ENCODE peak calls at places on chromosomes 1 and 21, in nine cellular contexts. H is OCI-LY7, S is fibroblast of pulmonary artery, L is RWPE1, I is AG04450, Y is progenitor cell of endocrine pancreas, M is left ventricle myocardium inferior, V is HCT116, N is body of pancreas. A is an unnamed sample.

GRCh38 chr1:194419721-194420120 is 1233.3 kb upstream of the B3GALT2 start:
- DNase-seq in H (peak; percentile 8), S (no peak), L (no peak), I (no peak), Y (no peak), M (no peak), V (no peak), N (no peak), A (no peak)

GRCh38 chr1:116488052-116488451 is 82.8 kb downstream of the CD58 start:
- DNase-seq in H (no peak), S (no peak), L (no peak), I (no peak), Y (no peak), M (no peak), V (no peak), N (no peak), A (no peak)

GRCh38 chr1:234978397-234979291 is 150.0 kb downstream of the TOMM20 start:
- DNase-seq in H (peak; percentile 94), S (peak; percentile 80), L (no peak), I (no peak), Y (no peak), M (peak; percentile 53), V (peak; percentile 63), N (peak; percentile 60), A (peak; percentile 96)

GRCh38 chr1:193185861-193186714 is at the start of gene B3GALT2:
- DNase-seq in H (no peak), S (peak; percentile 64), L (peak; percentile 8), I (no peak), Y (no peak), M (no peak), V (no peak), N (peak; percentile 48), A (peak; percentile 61)

GRCh38 chr21:25934771-25935224 is 200.0 kb downstream of the GABPA start:
- DNase-seq in H (no peak), S (peak; percentile 97), L (peak; percentile 68), I (peak; percentile 86), Y (no peak), M (peak; percentile 60), V (no peak), N (peak; percentile 86), A (peak; percentile 98)

GRCh38 chr1:2126331-2127180 is 68.0 kb downstream of the FAAP20 start:
- DNase-seq in H (no peak), S (no peak), L (no peak), I (no peak), Y (no peak), M (peak; percentile 13), V (no peak), N (no peak), A (no peak)

GRCh38 chr1:179798864-179799516 is 55.9 kb downstream of the FAM163A start:
- DNase-seq in H (no peak), S (no peak), L (no peak), I (no peak), Y (no peak), M (no peak), V (no peak), N (no peak), A (no peak)

GRCh38 chr21:19076031-19076430 is 672.4 kb upstream of the TMPRSS15 start:
- DNase-seq in H (no peak), S (no peak), L (no peak), I (no peak), Y (no peak), M (no peak), V (no peak), N (no peak), A (no peak)

GRCh38 chr1:170075186-170075585 is 691 bp upstream of the KIFAP3 start:
- DNase-seq in H (peak; percentile 17), S (no peak), L (no peak), I (no peak), Y (no peak), M (no peak), V (no peak), N (peak; percentile 3), A (no peak)

GRCh38 chr1:217660353-217661062 is 29.4 kb downstream of the SPATA17 start:
- DNase-seq in H (peak; percentile 10), S (peak; percentile 66), L (peak; percentile 92), I (peak; percentile 70), Y (no peak), M (no peak), V (peak; percentile 62), N (no peak), A (peak; percentile 95)

GRCh38 chr21:42317341-42317741 is 2.1 kb upstream of the TFF3 start:
- DNase-seq in H (no peak), S (no peak), L (no peak), I (no peak), Y (no peak), M (no peak), V (no peak), N (no peak), A (no peak)

GRCh38 chr21:45612096-45613019 is 31.2 kb upstream of the PCBP3 start:
- DNase-seq in H (no peak), S (peak; percentile 82), L (peak; percentile 22), I (peak; percentile 67), Y (no peak), M (no peak), V (no peak), N (no peak), A (peak; percentile 89)

GRCh38 chr21:14071902-14072734 is 138.6 kb downstream of the LIPI start:
- DNase-seq in H (no peak), S (no peak), L (no peak), I (no peak), Y (no peak), M (no peak), V (no peak), N (no peak), A (no peak)

GRCh38 chr1:171160611-171161354 is 24.3 kb upstream of the FMO2 start:
- DNase-seq in H (no peak), S (peak; percentile 32), L (no peak), I (no peak), Y (no peak), M (no peak), V (no peak), N (peak; percentile 20), A (no peak)

GRCh38 chr21:15592271-15592860 is 137.4 kb upstream of the USP25 start:
- DNase-seq in H (peak; percentile 51), S (peak; percentile 79), L (peak; percentile 20), I (peak; percentile 21), Y (no peak), M (no peak), V (peak; percentile 21), N (peak; percentile 18), A (peak; percentile 64)

GRCh38 chr1:29195875-29196274 is 14.2 kb upstream of the SRSF4 start:
- DNase-seq in H (no peak), S (no peak), L (no peak), I (no peak), Y (no peak), M (peak; percentile 22), V (no peak), N (no peak), A (no peak)

GRCh38 chr1:3364983-3365382 is 89.5 kb upstream of the ARHGEF16 start:
- DNase-seq in H (no peak), S (no peak), L (no peak), I (no peak), Y (no peak), M (no peak), V (no peak), N (no peak), A (no peak)

GRCh38 chr1:186476306-186477040 is 15.6 kb upstream of the PDC start:
- DNase-seq in H (no peak), S (peak; percentile 87), L (no peak), I (peak; percentile 15), Y (no peak), M (no peak), V (no peak), N (no peak), A (peak; percentile 40)

GRCh38 chr1:159851386-159851785 is 11.1 kb downstream of the VSIG8 start:
- DNase-seq in H (peak; percentile 4), S (no peak), L (no peak), I (no peak), Y (no peak), M (no peak), V (no peak), N (no peak), A (no peak)
- TF ChIP-seq CTCF in H (peak; percentile 57), S (peak; percentile 6), L (no peak), I (no peak), Y (no peak), M (no peak), V (no peak), N (no peak), A (peak; percentile 26)

GRCh38 chr1:21490774-21491482 is 18.3 kb upstream of the ALPL start:
- DNase-seq in H (peak; percentile 29), S (peak; percentile 70), L (no peak), I (no peak), Y (no peak), M (no peak), V (no peak), N (peak; percentile 27), A (peak; percentile 84)
- TF ChIP-seq CTCF in H (peak; percentile 57), S (peak; percentile 62), L (peak; percentile 34), I (peak; percentile 64), Y (peak; percentile 42), M (peak; percentile 40), V (peak; percentile 32), N (no peak), A (peak; percentile 70)

DNA sequence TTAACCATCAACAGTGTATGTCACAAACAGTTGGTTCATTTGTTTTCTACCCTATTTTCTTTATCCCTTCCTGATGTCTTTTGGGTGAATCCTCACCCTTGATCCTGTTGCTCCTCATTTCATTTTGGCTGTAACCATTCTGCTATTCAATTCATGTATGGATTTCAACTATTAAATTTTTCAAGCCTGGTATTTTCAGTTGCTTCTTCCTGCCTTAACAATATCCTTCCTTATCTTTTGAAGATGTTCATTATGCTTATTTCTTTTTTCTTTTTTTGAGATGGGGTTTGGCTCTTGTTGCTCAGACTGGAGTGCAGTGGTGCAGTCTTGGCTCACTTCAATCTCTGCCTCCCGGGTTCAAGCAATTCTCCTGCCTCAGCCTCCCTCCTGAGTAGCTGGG is 2.8 kb upstream of the RNU5D-1 start:
- DNase-seq in H (no peak), S (no peak), L (no peak), I (no peak), Y (no peak), M (no peak), V (no peak), N (no peak), A (no peak)
- TF ChIP-seq CTCF in H (no peak), S (no peak), L (no peak), I (no peak), Y (no peak), M (no peak), V (no peak), N (no peak), A (no peak)

GRCh38 chr21:30269803-30270530 is 12.8 kb downstream of the KRTAP24-1 start:
- DNase-seq in H (no peak), S (no peak), L (no peak), I (no peak), Y (no peak), M (no peak), V (no peak), N (no peak), A (no peak)

DNA sequence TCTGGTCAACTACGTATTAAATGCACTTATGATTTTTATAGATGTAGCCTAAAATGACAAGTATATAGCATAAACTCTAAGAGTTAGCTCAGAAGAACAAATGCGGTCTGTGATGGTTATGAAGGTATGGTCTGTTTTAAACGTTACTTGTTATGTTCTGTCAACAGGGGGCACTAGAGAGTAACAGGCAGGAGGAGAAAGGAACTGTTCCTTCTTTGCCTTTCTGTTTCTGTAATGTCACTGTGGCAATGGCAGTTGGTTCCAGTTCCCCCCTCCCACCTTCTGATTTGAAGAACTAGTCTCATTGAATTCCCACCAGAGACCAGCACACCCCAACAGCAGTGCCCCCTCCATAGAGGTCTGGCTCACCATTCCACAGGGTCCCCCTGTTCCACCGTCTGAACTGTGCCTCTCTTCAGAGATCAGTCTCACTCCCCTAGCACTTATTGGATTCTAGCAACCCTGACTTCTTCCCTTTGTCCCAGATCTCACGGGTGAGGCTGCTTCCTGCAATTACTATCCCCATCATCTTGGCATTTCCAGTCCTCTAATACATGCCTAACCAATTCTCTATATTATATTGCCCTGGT is 14.0 kb downstream of the KRTAP24-1 start:
- DNase-seq in H (peak; percentile 8), S (peak; percentile 4), L (no peak), I (no peak), Y (no peak), M (no peak), V (no peak), N (no peak), A (peak; percentile 11)
- TF ChIP-seq CTCF in H (peak; percentile 63), S (peak; percentile 16), L (no peak), I (no peak), Y (peak; percentile 36), M (no peak), V (no peak), N (no peak), A (peak; percentile 40)

A was measured in fibroblast of mammary gland.